ENCODE peak calls at places on chromosome 11, in four cellular contexts. B is pancreas, W is adrenal gland, Y is brain microvascular endothelial cell. G is an unnamed sample.

GRCh38 chr11:111531687-111532364 is 8.7 kb upstream of the LAYN start:
- DNase-seq in B (no peak), W (no peak), Y (peak), G (no peak)

GRCh38 chr11:10305262-10305963 is 540 bp downstream of the ADM start:
- DNase-seq in B (peak), W (no peak), Y (peak), G (peak)

GRCh38 chr11:75656044-75656726 is 12.7 kb downstream of the MAP6 start:
- DNase-seq in B (no peak), W (no peak), Y (no peak), G (no peak)

GRCh38 chr11:82823635-82824614 is 76.3 kb downstream of the PRCP start:
- DNase-seq in B (no peak), W (no peak), Y (no peak), G (no peak)

GRCh38 chr11:119340335-119341221 is at the start of gene C1QTNF5:
- DNase-seq in B (peak), W (peak), Y (no peak), G (peak)

GRCh38 chr11:31995525-31996123 is 95.2 kb upstream of the RCN1 start:
- DNase-seq in B (no peak), W (peak), Y (no peak), G (no peak)

GRCh38 chr11:120517390-120518315 is 6.1 kb downstream of the GRIK4 start:
- DNase-seq in B (no peak), W (no peak), Y (peak), G (peak)

GRCh38 chr11:29486301-29486700 is 530.5 kb downstream of the KCNA4 start:
- DNase-seq in B (no peak), W (no peak), Y (no peak), G (no peak)

GRCh38 chr11:60991457-60991856 is 20.0 kb downstream of the CD6 start:
- DNase-seq in B (no peak), W (no peak), Y (no peak), G (no peak)

GRCh38 chr11:70694371-70694770 is 296.0 kb downstream of the CTTN start:
- DNase-seq in B (peak), W (no peak), Y (no peak), G (no peak)

GRCh38 chr11:111386611-111387150 is 7.6 kb upstream of the POU2AF1 start:
- DNase-seq in B (no peak), W (no peak), Y (no peak), G (no peak)

GRCh38 chr11:111923351-111923788 is 4.7 kb downstream of the C11orf52 start:
- DNase-seq in B (no peak), W (no peak), Y (no peak), G (no peak)

GRCh38 chr11:35260342-35260985 is 121.5 kb downstream of the CD44 start:
- DNase-seq in B (no peak), W (no peak), Y (peak), G (no peak)

GRCh38 chr11:73266644-73267015 is 5.5 kb upstream of the P2RY6 start:
- DNase-seq in B (peak), W (peak), Y (no peak), G (no peak)

GRCh38 chr11:111010391-111011354 is 234.9 kb upstream of the POU2AF2 start:
- DNase-seq in B (no peak), W (no peak), Y (no peak), G (no peak)

GRCh38 chr11:102940714-102941588 is 14.6 kb downstream of the MMP13 start:
- DNase-seq in B (no peak), W (peak), Y (peak), G (no peak)

GRCh38 chr11:88535916-88536547 is 198.5 kb upstream of the CTSC start:
- DNase-seq in B (no peak), W (no peak), Y (no peak), G (no peak)

GRCh38 chr11:35013514-35014191 is 97.2 kb downstream of the PDHX start:
- DNase-seq in B (no peak), W (no peak), Y (no peak), G (no peak)

GRCh38 chr11:69086152-69086551 is 37.4 kb downstream of the TPCN2 start:
- DNase-seq in B (no peak), W (no peak), Y (no peak), G (no peak)

GRCh38 chr11:11946180-11946579 is 62.2 kb downstream of the DKK3 start:
- DNase-seq in B (no peak), W (no peak), Y (peak), G (no peak)

GRCh38 chr11:121614661-121615240 is 162.0 kb upstream of the SORL1-AS1 start:
- DNase-seq in B (no peak), W (no peak), Y (no peak), G (no peak)

GRCh38 chr11:17699157-17700114 is 19.9 kb upstream of the MYOD1 start:
- DNase-seq in B (no peak), W (no peak), Y (peak), G (no peak)

GRCh38 chr11:3091846-3092602 is 34.8 kb upstream of the CARS1 start:
- DNase-seq in B (peak), W (peak), Y (peak), G (peak)

GRCh38 chr11:94175545-94175944 is 46.9 kb downstream of the PANX1 start:
- DNase-seq in B (no peak), W (no peak), Y (peak), G (no peak)

GRCh38 chr11:105265859-105266258 is 126.3 kb upstream of the CARD18 start:
- DNase-seq in B (no peak), W (no peak), Y (peak), G (no peak)

GRCh38 chr11:35549787-35550186 is 24.4 kb upstream of the PAMR1 start:
- DNase-seq in B (no peak), W (no peak), Y (peak), G (peak)

GRCh38 chr11:9716275-9717039 is 52.6 kb downstream of the SWAP70 start:
- DNase-seq in B (no peak), W (peak), Y (peak), G (no peak)

GRCh38 chr11:69938206-69938605 is 119.0 kb upstream of the FGF3 start:
- DNase-seq in B (peak), W (no peak), Y (no peak), G (no peak)

GRCh38 chr11:3127706-3128355 is 37.3 kb downstream of the OSBPL5 start:
- DNase-seq in B (no peak), W (no peak), Y (no peak), G (peak)

GRCh38 chr11:68970921-68971636 is 9.7 kb downstream of the MRGPRD start:
- DNase-seq in B (no peak), W (no peak), Y (no peak), G (no peak)

GRCh38 chr11:933002-933820 is 7.5 kb downstream of the AP2A2 start:
- DNase-seq in B (peak), W (no peak), Y (peak), G (no peak)

GRCh38 chr11:111840143-111840542 is 31.2 kb downstream of the ALG9 start:
- DNase-seq in B (no peak), W (no peak), Y (peak), G (no peak)

GRCh38 chr11:8017894-8018741 is 31.0 kb downstream of the EIF3F start:
- DNase-seq in B (no peak), W (no peak), Y (no peak), G (no peak)

GRCh38 chr11:117466966-117467365 is 139.3 kb downstream of the CEP164 start:
- DNase-seq in B (no peak), W (no peak), Y (no peak), G (no peak)

GRCh38 chr11:126973051-126973450 is 27.5 kb downstream of the KIRREL3 start:
- DNase-seq in B (no peak), W (no peak), Y (no peak), G (no peak)

GRCh38 chr11:126968915-126969314 is 31.7 kb downstream of the KIRREL3 start:
- DNase-seq in B (no peak), W (no peak), Y (no peak), G (no peak)

GRCh38 chr11:126965331-126965730 is 35.2 kb downstream of the KIRREL3 start:
- DNase-seq in B (no peak), W (no peak), Y (no peak), G (no peak)

GRCh38 chr11:126971305-126971704 is 29.3 kb downstream of the KIRREL3 start:
- DNase-seq in B (no peak), W (no peak), Y (no peak), G (no peak)

DNA sequence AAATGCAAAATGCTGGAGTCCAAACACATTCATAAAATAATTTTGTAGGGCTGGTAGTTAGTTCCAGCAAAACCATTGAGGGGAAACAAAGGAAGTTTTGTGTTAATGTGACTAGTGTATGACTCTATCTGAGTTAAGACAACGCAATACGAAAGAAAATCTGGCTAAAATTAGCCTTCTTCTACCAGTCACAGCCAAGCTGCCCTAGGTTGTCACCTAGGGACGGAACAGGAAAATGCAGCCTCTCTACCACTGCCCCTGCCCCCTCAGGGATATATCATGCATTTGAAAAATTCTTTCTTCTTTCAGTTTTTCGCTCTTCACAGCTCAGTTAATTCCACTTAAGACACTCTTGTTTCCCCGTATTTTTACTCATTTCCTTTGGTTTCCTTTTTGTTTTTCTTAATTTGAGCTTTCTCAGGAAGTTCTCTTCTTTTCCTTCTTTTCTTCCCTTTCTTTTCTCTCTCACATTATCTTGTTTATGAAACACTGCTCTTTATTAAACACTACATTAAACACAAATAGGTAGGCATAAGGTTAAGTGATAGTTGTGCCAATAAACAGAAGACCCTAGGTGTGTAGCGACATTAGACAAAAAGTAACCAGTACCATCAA is 30.6 kb downstream of the KIRREL3 start:
- DNase-seq in B (no peak), W (no peak), Y (peak), G (no peak)
- TF ChIP-seq CTCF in B (peak), W (peak), Y (peak), G (peak)

GRCh38 chr11:128453444-128454336 is 133.7 kb downstream of the ETS1 start:
- DNase-seq in B (no peak), W (no peak), Y (peak), G (no peak)
- H3K4me3 ChIP-seq in B (no peak), W (no peak), Y (no peak), G (no peak)

DNA sequence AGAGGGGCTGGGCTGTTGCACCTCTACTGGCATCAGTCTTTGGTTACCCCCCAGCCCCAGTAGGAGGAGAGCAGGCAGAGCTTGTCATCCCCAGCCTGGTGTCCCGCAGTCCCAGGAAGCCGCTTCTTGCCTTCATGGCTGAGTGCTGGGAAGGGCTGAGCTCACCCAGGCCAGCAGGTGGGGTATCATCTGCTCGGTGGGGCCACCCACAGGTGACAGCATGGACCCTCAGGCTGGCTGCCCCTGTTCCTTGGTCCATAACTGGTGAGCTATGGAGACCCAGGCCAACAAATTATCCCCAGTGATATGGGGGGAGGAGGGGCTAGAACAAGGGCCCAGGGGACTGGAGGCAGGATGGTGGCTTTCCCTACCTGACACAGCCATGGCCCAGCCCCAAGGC is 6.5 kb upstream of the RHOD start:
- DNase-seq in B (no peak), W (no peak), Y (no peak), G (no peak)
- TF ChIP-seq CTCF in B (no peak), W (no peak), Y (peak), G (no peak)

GRCh38 chr11:64098318-64098831 is 62.6 kb downstream of the FLRT1 start:
- DNase-seq in B (no peak), W (no peak), Y (no peak), G (no peak)

GRCh38 chr11:64099436-64099835 is 63.7 kb downstream of the FLRT1 start:
- DNase-seq in B (no peak), W (no peak), Y (no peak), G (no peak)

GRCh38 chr11:64095949-64096348 is 60.2 kb downstream of the FLRT1 start:
- DNase-seq in B (no peak), W (no peak), Y (no peak), G (no peak)

GRCh38 chr11:64096835-64097234 is 61.1 kb downstream of the FLRT1 start:
- DNase-seq in B (no peak), W (no peak), Y (no peak), G (peak)

GRCh38 chr11:64097468-64098317 is 62.0 kb downstream of the FLRT1 start:
- DNase-seq in B (no peak), W (no peak), Y (no peak), G (no peak)
- H3K4me3 ChIP-seq in B (no peak), W (no peak), Y (no peak), G (no peak)

GRCh38 chr11:127136438-127136837 is 135.9 kb upstream of the KIRREL3 start:
- DNase-seq in B (no peak), W (no peak), Y (no peak), G (no peak)
- TF ChIP-seq CTCF in B (no peak), W (no peak), Y (peak), G (no peak)